ENCODE peak calls at places on chromosomes 13 and 19, in nine cellular contexts. N is ovary, Y is Peyer's patch, T is psoas muscle, I is HFF-Myc, F is A673, S is fibroblast of the aortic adventitia, D is H1, G is GM12878. Z is an unnamed sample.

GRCh38 chr19:18520848-18521691 is 800 bp downstream of the ELL start:
- DNase-seq in I (no peak), N (peak), D (no peak), Y (peak), G (no peak), T (peak), S (no peak), F (no peak), Z (no peak)

GRCh38 chr19:48565090-48565489 is 13.1 kb downstream of the SULT2B1 start:
- DNase-seq in I (no peak), Y (no peak), T (no peak), D (no peak), F (no peak), S (no peak), G (no peak), N (no peak), Z (no peak)

GRCh38 chr19:43777163-43777700 is 3.5 kb downstream of the KCNN4 start:
- DNase-seq in N (no peak), T (peak), I (no peak), S (no peak), D (no peak), G (no peak), F (peak), Y (no peak), Z (no peak)

GRCh38 chr13:68608147-68608546 is 1378.0 kb upstream of the PCDH9 start:
- DNase-seq in I (no peak), D (no peak), N (no peak), Y (no peak), F (no peak), S (no peak), T (no peak), G (no peak), Z (no peak)

GRCh38 chr19:53192771-53193533 is at the start of gene ZNF665:
- DNase-seq in Y (peak), F (peak), G (no peak), D (no peak), I (no peak), T (peak), S (peak), N (peak), Z (peak)

GRCh38 chr13:89287381-89287780 is 1616.2 kb downstream of the SLITRK5 start:
- DNase-seq in S (no peak), D (no peak), N (no peak), T (no peak), I (no peak), Y (no peak), G (no peak), F (no peak), Z (no peak)

GRCh38 chr19:29214411-29214810 is 1.5 kb upstream of the UQCRFS1 start:
- DNase-seq in Y (no peak), D (no peak), S (no peak), N (no peak), T (no peak), F (no peak), I (no peak), G (no peak), Z (no peak)

GRCh38 chr19:34399886-34400285 is 4.3 kb upstream of the PDCD2L start:
- DNase-seq in F (no peak), I (no peak), S (no peak), N (no peak), G (no peak), T (no peak), Y (no peak), D (no peak), Z (no peak)

GRCh38 chr19:5103061-5103701 is 134.3 kb downstream of the KDM4B start:
- DNase-seq in D (no peak), I (no peak), F (peak), G (no peak), Y (no peak), T (peak), S (peak), N (no peak), Z (no peak)

GRCh38 chr19:4969772-4970531 is 1.0 kb downstream of the KDM4B start:
- DNase-seq in G (peak), N (no peak), Y (no peak), T (no peak), D (no peak), S (peak), F (peak), I (no peak), Z (no peak)

GRCh38 chr19:21434516-21434915 is 37.6 kb downstream of the ZNF493 start:
- DNase-seq in I (no peak), D (no peak), S (no peak), F (no peak), G (no peak), Y (no peak), T (no peak), N (no peak), Z (no peak)

GRCh38 chr19:49820125-49820524 is 2.0 kb downstream of the MED25 start:
- DNase-seq in G (no peak), Y (no peak), F (no peak), T (no peak), I (no peak), D (no peak), S (peak), N (no peak), Z (no peak)

GRCh38 chr19:43518051-43518450 is 8.9 kb downstream of the ETHE1 start:
- DNase-seq in N (no peak), D (no peak), G (no peak), F (no peak), Y (no peak), S (no peak), I (no peak), T (no peak), Z (no peak)

GRCh38 chr19:3041756-3042517 is 12.9 kb upstream of the TLE2 start:
- DNase-seq in N (peak), S (no peak), F (peak), T (no peak), G (no peak), Y (no peak), D (no peak), I (no peak), Z (no peak)

GRCh38 chr19:42289556-42290041 is 12.3 kb upstream of the PRR19 start:
- DNase-seq in I (no peak), G (no peak), Y (no peak), S (no peak), N (no peak), F (no peak), D (no peak), T (no peak), Z (no peak)

GRCh38 chr19:42291437-42291815 is 10.5 kb upstream of the PRR19 start:
- DNase-seq in D (no peak), F (no peak), S (no peak), N (no peak), Y (no peak), T (peak), I (no peak), G (no peak), Z (no peak)

GRCh38 chr19:42290136-42290522 is 11.8 kb upstream of the PRR19 start:
- DNase-seq in D (no peak), I (no peak), Y (no peak), S (no peak), G (no peak), N (no peak), T (no peak), F (no peak), Z (no peak)

GRCh38 chr19:42292042-42292960 is 9.6 kb upstream of the PRR19 start:
- DNase-seq in D (no peak), S (no peak), Y (no peak), T (peak), I (no peak), N (no peak), G (no peak), F (no peak), Z (no peak)

GRCh38 chr19:42290523-42291436 is 11.2 kb upstream of the PRR19 start:
- DNase-seq in N (no peak), T (peak), D (no peak), F (peak), Y (peak), I (no peak), G (no peak), S (no peak), Z (no peak)
- TF ChIP-seq CTCF in N (peak), T (no peak), D (peak), F (peak), Y (peak), I (peak), G (peak), S (peak), Z (peak)

DNA sequence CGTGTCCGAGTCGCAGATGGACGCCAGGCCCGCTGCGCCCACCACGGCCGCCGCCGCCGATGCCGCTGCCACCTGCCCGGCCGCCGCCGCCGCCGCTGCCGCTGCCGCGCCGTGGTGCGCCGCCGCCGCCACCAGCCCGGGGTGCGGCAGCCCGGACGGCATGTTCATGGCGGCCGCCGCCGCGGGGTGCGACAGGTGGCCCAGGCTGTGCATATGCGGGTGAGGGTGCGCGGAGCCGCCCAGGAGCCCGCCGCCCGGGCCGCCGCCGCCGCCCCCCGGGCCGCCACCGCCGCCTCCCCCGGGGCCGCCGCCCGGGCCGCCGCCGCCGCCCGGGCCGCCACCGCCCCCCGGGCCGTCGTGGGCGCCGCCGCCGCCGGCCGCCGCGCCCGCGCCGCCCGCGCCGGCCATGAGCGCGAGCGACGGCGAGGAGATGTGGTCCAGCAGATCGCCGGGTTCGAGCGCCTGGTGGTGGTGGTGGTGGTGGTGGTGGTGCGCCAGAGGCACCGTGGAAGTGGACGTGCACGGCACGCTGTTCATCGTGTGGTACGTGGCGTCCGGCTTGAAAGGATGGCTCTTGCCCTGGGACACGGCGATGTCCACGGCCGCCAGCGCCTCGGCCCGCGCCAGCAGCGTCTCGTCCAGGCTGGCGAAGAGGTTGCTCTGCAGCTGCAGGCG is 1.3 kb downstream of the POU4F1 start:
- DNase-seq in F (no peak), T (no peak), D (no peak), G (no peak), N (no peak), I (no peak), Y (no peak), S (no peak), Z (no peak)
- H3K4me3 ChIP-seq in F (peak), T (peak), D (peak), G (peak), N (no peak), I (no peak), Y (no peak), S (no peak), Z (no peak)

GRCh38 chr13:103063376-103063775 is 2.8 kb downstream of the SLC10A2 start:
- DNase-seq in T (no peak), Y (no peak), D (no peak), S (no peak), F (no peak), N (no peak), G (no peak), I (no peak), Z (no peak)

GRCh38 chr13:103066991-103067390 is 774 bp upstream of the SLC10A2 start:
- DNase-seq in I (no peak), N (no peak), D (no peak), G (no peak), Y (no peak), T (no peak), F (no peak), S (no peak), Z (no peak)

GRCh38 chr13:103066079-103066880 is at the start of gene SLC10A2:
- DNase-seq in T (no peak), Y (peak), I (no peak), S (no peak), N (no peak), D (no peak), F (no peak), G (no peak), Z (no peak)

GRCh38 chr13:103062079-103062478 is 4.1 kb downstream of the SLC10A2 start:
- DNase-seq in S (no peak), Y (no peak), D (no peak), T (no peak), I (no peak), F (no peak), G (no peak), N (no peak), Z (no peak)

GRCh38 chr13:103067751-103068563 is 1.7 kb upstream of the SLC10A2 start:
- DNase-seq in D (peak), N (no peak), Y (peak), F (peak), T (no peak), S (no peak), I (no peak), G (peak), Z (no peak)
- TF ChIP-seq CTCF in D (peak), N (no peak), Y (no peak), F (no peak), T (no peak), S (no peak), I (no peak), G (no peak), Z (no peak)

GRCh38 chr19:42249149-42249750 is 5.7 kb downstream of the ERF start:
- DNase-seq in S (no peak), G (no peak), I (no peak), T (no peak), F (no peak), D (no peak), Y (no peak), N (no peak), Z (no peak)

GRCh38 chr19:42247631-42248199 is 5.3 kb upstream of the GSK3A start:
- DNase-seq in N (no peak), F (no peak), S (no peak), D (no peak), Y (no peak), I (no peak), T (no peak), G (no peak), Z (no peak)

GRCh38 chr19:42246143-42246868 is 3.9 kb upstream of the GSK3A start:
- DNase-seq in N (peak), G (no peak), D (no peak), I (no peak), T (peak), F (peak), S (peak), Y (peak), Z (peak)

GRCh38 chr19:42248270-42249148 is 6.1 kb upstream of the GSK3A start:
- DNase-seq in G (no peak), D (no peak), Y (no peak), N (no peak), I (no peak), S (no peak), F (no peak), T (no peak), Z (no peak)

DNA sequence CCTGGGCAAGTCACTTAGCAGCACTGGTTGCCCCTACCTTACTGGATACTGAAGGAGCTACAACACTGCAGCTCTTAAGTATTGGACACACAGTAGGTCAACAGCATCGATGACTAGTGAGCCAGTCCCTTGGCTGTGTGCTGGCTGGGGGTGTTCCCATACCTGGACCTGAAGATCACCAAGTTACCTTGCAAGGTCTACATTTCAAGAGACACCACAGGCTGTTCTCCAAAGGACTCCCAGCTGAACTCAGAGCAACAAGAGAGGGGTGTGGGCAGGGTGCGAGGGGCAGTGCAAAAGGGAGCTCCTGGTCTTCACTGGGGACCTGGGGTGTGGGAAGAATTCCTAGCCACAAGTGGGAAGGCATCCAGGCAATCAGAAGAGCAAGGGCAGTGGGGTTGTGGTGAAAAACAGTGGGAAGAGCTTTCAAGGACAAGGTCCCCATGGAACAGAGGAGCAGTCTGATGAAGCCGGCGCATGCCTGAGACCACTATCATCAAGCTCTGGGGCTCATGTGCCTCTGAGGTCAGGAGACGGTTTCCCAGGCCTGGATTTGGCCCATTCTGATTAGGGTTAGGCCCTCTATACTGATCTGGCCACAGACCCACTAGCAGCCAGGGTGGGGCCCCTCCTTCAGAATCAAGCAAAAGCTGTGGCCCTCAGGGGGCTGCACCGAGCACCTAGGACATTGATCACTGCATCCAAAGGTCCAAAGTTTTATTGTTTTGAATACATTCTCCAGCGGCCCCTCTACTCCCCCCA is 4.6 kb upstream of the GSK3A start:
- DNase-seq in N (no peak), D (no peak), S (no peak), Y (no peak), I (no peak), F (no peak), G (no peak), T (no peak), Z (no peak)
- H3K4me3 ChIP-seq in N (no peak), D (no peak), S (no peak), Y (no peak), I (no peak), F (no peak), G (no peak), T (no peak), Z (no peak)

DNA sequence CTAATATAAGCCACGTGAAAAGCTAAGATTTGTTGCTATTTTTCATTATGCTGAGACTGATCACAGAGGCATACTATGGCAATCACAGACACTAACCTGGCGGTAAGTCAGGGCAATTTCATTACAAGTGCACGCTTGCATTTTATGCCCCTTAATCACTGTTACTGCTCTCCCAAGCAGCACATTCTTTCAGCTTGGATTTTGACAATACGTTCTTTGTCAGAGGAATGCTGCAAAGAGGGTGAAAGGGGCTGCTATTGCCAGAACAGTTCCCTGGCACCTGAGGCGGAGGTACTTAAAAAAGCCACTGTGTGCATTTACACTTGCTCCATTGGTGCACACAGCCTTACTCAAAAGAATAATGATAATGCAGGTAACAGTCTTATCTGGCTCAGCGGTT is 346.6 kb downstream of the RFC3 start:
- DNase-seq in T (no peak), D (no peak), I (no peak), G (no peak), Y (no peak), S (no peak), N (no peak), F (no peak), Z (no peak)
- TF ChIP-seq CTCF in T (no peak), D (no peak), I (no peak), G (no peak), Y (no peak), S (no peak), N (no peak), F (no peak), Z (no peak)

GRCh38 chr19:46495789-46496099 is at the start of gene PNMA8B:
- DNase-seq in S (peak), D (peak), T (peak), Y (peak), N (peak), I (no peak), F (peak), G (no peak), Z (no peak)
- H3K4me3 ChIP-seq in S (peak), D (peak), T (peak), Y (no peak), N (peak), I (peak), F (peak), G (no peak), Z (no peak)

DNA sequence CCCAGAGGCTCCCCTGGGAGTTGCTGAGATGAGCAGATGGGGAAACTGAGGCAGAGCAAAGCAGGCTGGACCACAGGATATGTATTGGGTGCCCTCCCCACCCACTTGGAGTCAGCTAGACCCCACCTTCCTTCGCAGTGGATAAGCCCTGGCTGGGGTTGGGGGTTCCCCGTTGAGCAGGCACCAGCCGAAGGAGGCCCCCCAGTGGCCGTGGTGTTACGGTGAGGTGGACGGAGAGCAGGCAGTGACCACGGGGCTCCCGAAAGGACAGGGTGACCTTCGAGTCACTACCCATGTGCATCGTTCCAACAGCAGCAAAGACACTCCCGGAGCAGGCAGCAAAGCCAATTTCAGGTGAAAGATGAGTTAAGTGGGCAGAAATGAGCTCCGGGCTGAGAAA is 62.4 kb upstream of the ADGRE5 start:
- DNase-seq in N (no peak), S (no peak), D (no peak), G (no peak), F (no peak), I (no peak), Y (peak), T (peak), Z (no peak)
- TF ChIP-seq CTCF in N (no peak), S (peak), D (peak), G (peak), F (peak), I (peak), Y (no peak), T (no peak), Z (peak)

DNA sequence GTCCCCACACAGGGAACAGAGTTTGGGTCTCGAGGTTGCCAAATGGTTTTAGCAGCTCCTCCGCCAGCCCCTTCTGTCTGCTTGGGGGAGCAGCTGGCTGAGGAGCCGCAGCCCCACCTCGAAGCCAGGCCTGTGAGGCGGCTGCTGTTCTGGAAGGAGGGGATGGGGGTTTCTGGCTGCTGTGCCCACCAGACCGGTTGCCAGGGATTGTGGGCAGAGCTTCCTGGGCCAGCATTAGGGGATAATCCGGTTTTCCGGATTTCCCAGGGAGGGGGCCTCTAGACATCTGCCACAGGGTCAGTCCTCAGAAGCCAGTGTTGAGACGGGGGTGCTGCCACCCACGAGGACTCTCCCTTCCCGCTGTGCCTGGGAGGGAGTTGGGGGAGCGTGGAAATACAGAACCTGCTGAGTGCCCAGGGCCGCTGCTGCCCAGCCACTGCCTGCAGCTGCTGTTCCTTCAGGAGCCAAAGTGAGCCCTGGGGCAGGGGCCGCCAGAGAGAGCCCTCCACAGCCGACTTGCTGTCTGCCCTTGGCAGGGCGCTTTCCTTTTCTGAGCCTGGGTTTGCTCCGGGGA is 2.0 kb downstream of the CDC34 start:
- DNase-seq in Y (no peak), D (no peak), F (no peak), N (no peak), I (no peak), G (no peak), T (no peak), S (no peak), Z (no peak)
- H3K4me3 ChIP-seq in Y (peak), D (peak), F (peak), N (peak), I (peak), G (peak), T (peak), S (peak), Z (peak)

GRCh38 chr13:23372264-23372905 is 61.1 kb downstream of the SACS start:
- DNase-seq in F (no peak), N (no peak), Y (no peak), D (no peak), I (no peak), T (no peak), G (no peak), S (peak), Z (no peak)

GRCh38 chr13:23380534-23380933 is 53.0 kb downstream of the SACS start:
- DNase-seq in Y (no peak), N (no peak), I (no peak), G (no peak), D (no peak), S (peak), F (no peak), T (no peak), Z (no peak)

GRCh38 chr13:23377603-23378002 is 55.9 kb downstream of the SACS start:
- DNase-seq in D (no peak), I (no peak), N (no peak), T (no peak), Y (no peak), S (no peak), F (no peak), G (no peak), Z (no peak)

GRCh38 chr13:23378009-23378632 is 55.4 kb downstream of the SACS start:
- DNase-seq in F (peak), Y (peak), T (no peak), G (peak), N (no peak), I (peak), D (no peak), S (peak), Z (peak)

GRCh38 chr13:23375007-23375971 is 58.2 kb downstream of the SACS start:
- DNase-seq in S (peak), I (peak), F (peak), T (peak), Y (peak), D (peak), G (peak), N (peak), Z (peak)
- TF ChIP-seq CTCF in S (no peak), I (no peak), F (no peak), T (peak), Y (peak), D (no peak), G (no peak), N (peak), Z (no peak)

Z was measured in AG09309.